ENCODE peak calls at places on chromosome 9, in four cellular contexts. Z is OCI-LY7, I is astrocyte of the spinal cord, E is ascending aorta. Y is an unnamed sample.
A peak's percentile ranks its signal among the peaks of the same experiment; 100 is the strongest.

GRCh38 chr9:134178781-134179551 is 14.6 kb upstream of the RNU6ATAC start:
- DNase-seq in I (peak; percentile 45), Z (no peak), E (no peak), Y (peak; percentile 91)

GRCh38 chr9:88537743-88538055 is 2.7 kb downstream of the NXNL2 start:
- DNase-seq in I (peak; percentile 85), Z (peak; percentile 2), E (peak; percentile 71), Y (peak; percentile 85)

GRCh38 chr9:8074645-8075044 is 275.1 kb upstream of the DMAC1 start:
- DNase-seq in I (no peak), Z (no peak), E (no peak), Y (no peak)

GRCh38 chr9:6845881-6846280 is 88.1 kb downstream of the KDM4C start:
- DNase-seq in E (no peak), Z (no peak), I (no peak), Y (no peak)

GRCh38 chr9:70480405-70480980 is 66.0 kb upstream of the KLF9 start:
- DNase-seq in Z (no peak), E (peak; percentile 70), I (peak; percentile 96), Y (peak; percentile 98)

GRCh38 chr9:34989946-34990635 is 546 bp downstream of the DNAJB5 start:
- DNase-seq in Z (peak; percentile 37), E (peak; percentile 54), I (peak; percentile 65), Y (peak; percentile 41)

GRCh38 chr9:107043886-107044285 is 180.9 kb downstream of the ZNF462 start:
- DNase-seq in E (no peak), I (no peak), Z (no peak), Y (no peak)

GRCh38 chr9:104142799-104143553 is 48.9 kb downstream of the SMC2 start:
- DNase-seq in I (no peak), Z (no peak), E (no peak), Y (no peak)

GRCh38 chr9:115261656-115262081 is 143.7 kb upstream of the TNC start:
- DNase-seq in Z (no peak), I (peak; percentile 10), E (no peak), Y (peak; percentile 75)

GRCh38 chr9:2241461-2241874 is 226.3 kb downstream of the SMARCA2 start:
- DNase-seq in Z (peak; percentile 20), I (peak; percentile 95), E (no peak), Y (peak; percentile 88)

GRCh38 chr9:2243666-2244555 is 228.8 kb downstream of the SMARCA2 start:
- DNase-seq in Z (no peak), E (no peak), I (no peak), Y (no peak)

GRCh38 chr9:2242778-2243395 is 227.7 kb downstream of the SMARCA2 start:
- DNase-seq in I (peak; percentile 15), Z (no peak), E (no peak), Y (peak; percentile 13)

GRCh38 chr9:2241875-2242741 is 227.0 kb downstream of the SMARCA2 start:
- DNase-seq in E (peak; percentile 23), Z (peak; percentile 89), I (peak; percentile 94), Y (peak; percentile 90)
- TF ChIP-seq CTCF in E (no peak), Z (no peak), I (no peak), Y (no peak)

GRCh38 chr9:72680593-72681317 is 159.3 kb downstream of the TMC1 start:
- DNase-seq in I (no peak), E (no peak), Z (no peak), Y (no peak)

GRCh38 chr9:72674961-72675360 is 153.6 kb downstream of the TMC1 start:
- DNase-seq in E (no peak), Z (no peak), I (no peak), Y (no peak)

GRCh38 chr9:72675586-72675985 is 154.2 kb downstream of the TMC1 start:
- DNase-seq in Z (no peak), I (peak; percentile 51), E (no peak), Y (peak; percentile 31)
- H3K4me3 ChIP-seq in Z (no peak overlapping the region), I (no peak overlapping the region), E (no peak overlapping the region), Y (no peak overlapping the region)

GRCh38 chr9:33165263-33166151 is 1.6 kb downstream of the B4GALT1 start:
- DNase-seq in I (peak; percentile 58), Z (peak; percentile 77), E (no peak), Y (peak; percentile 98)

GRCh38 chr9:33164138-33164809 is 2.9 kb downstream of the B4GALT1 start:
- DNase-seq in I (no peak), Z (peak; percentile 40), E (no peak), Y (peak; percentile 45)

GRCh38 chr9:33167949-33168535 is 906 bp upstream of the B4GALT1 start:
- DNase-seq in E (no peak), Z (peak; percentile 39), I (no peak), Y (no peak)

GRCh38 chr9:33167084-33167948 is at the start of gene B4GALT1:
- DNase-seq in I (peak; percentile 94), E (peak; percentile 82), Z (peak; percentile 95), Y (peak; percentile 91)

GRCh38 chr9:33166263-33167083 is 663 bp downstream of the B4GALT1 start:
- DNase-seq in E (no peak), I (no peak), Z (peak; percentile 35), Y (peak; percentile 45)
- TF ChIP-seq CTCF in E (no peak), I (no peak), Z (no peak), Y (no peak)

GRCh38 chr9:110767559-110768063 is 99.0 kb downstream of the MUSK start:
- DNase-seq in E (no peak), Z (no peak), I (peak; percentile 71), Y (peak; percentile 80)
- H3K4me3 ChIP-seq in E (no peak overlapping the region), Z (no peak overlapping the region), I (no peak overlapping the region), Y (no peak overlapping the region)

GRCh38 chr9:129885018-129885669 is 49.9 kb downstream of the USP20 start:
- DNase-seq in E (no peak), I (no peak), Z (peak; percentile 56), Y (no peak)
- TF ChIP-seq CTCF in E (no peak), I (peak; percentile 16), Z (peak; percentile 3), Y (peak; percentile 18)

DNA sequence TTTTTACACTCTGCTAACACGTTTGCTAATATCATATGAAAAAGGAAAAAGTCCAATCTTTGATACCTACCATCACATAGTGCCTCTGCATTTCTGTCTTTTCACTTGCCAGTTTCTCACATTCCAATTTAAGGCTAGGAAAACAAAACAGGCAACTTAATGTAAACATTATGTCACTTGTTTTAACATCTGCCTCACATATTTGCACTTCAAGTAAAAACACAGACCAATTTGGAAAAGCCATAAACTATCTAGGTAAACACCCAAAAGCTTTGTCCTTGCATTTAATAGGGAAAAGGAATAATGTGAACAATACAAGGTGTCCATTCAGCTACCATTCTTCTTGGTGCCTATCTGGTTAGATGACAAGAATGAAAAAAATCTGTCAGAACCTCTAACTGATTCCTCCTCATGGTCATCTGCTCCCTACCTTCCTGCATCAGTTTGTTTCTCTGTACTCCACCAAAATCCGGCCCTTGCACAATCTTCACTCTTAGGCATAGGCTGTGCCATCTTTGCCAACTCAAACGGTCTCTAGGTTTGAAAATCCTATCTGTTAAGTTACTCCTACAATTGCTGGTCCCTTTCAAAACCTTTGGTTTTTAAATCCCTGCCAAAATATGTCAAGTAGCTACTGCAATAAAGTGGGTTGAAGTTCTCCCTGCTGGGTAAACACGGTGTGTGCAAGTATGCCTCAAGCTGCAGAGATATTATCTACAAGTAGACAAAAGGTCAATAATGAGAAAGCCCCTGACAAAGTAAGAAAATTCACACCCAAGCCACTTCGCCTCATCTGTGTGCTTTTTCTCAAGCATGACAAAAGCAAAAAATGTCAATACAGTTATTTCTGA is 3.4 kb downstream of the TLE1 start:
- DNase-seq in E (no peak), Z (no peak), I (peak; percentile 56), Y (peak; percentile 42)
- H3K4me3 ChIP-seq in E (peak overlapping the region; percentile 80), Z (no peak overlapping the region), I (peak overlapping the region; percentile 88), Y (no peak overlapping the region)

DNA sequence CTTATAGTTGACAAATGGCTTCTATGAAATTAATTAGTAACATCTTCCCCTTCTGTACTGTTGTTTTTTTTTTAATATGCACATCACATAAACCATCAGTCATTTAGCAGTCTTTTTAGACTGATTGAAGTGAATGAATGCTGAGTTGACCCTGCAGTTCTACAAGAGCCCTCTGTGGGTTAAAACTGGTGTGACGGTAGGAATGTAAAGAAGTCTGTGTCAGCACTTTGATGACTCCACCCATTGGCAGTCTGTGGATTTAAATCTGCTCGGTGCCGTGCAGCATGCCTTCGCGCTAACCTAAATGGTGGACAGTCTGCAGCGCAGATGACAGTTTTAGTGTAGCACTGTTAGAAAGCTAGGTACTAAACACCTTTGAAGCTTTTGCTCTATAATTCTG is 3.1 kb downstream of the GTF3C4 start:
- DNase-seq in Z (peak; percentile 47), I (peak; percentile 41), E (no peak), Y (peak; percentile 66)
- TF ChIP-seq CTCF in Z (peak; percentile 46), I (no peak), E (no peak), Y (peak; percentile 37)

DNA sequence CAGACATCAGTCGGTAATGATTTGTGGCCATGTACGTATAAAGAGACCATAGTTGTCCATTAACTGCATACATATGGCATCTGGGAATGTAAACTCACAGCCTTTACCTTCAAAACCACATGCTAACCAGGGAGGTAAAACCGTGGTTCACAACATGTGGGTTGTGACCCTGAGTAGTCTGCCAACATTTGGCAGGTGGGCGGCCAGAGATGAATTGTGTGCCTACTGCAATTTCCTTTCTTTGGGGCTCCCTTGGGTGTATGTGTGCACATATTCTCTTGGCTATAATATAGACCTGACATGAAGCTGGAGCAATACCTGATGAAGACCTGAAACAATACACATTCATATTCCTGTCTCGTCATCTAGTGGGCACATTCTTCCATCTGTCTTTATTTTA is 396.0 kb downstream of the MLLT3 start:
- DNase-seq in Z (no peak), I (no peak), E (no peak), Y (no peak)
- H3K4me3 ChIP-seq in Z (no peak overlapping the region), I (no peak overlapping the region), E (no peak overlapping the region), Y (no peak overlapping the region)

GRCh38 chr9:21551401-21551800 is 69.3 kb upstream of the IFNE start:
- DNase-seq in I (no peak), E (no peak), Z (no peak), Y (no peak)

GRCh38 chr9:21549890-21550289 is 67.8 kb upstream of the IFNE start:
- DNase-seq in Z (no peak), E (no peak), I (no peak), Y (no peak)

GRCh38 chr9:21550392-21550791 is 68.3 kb upstream of the IFNE start:
- DNase-seq in Z (no peak), I (no peak), E (no peak), Y (no peak)

GRCh38 chr9:21546949-21547348 is 64.8 kb upstream of the IFNE start:
- DNase-seq in E (no peak), Z (no peak), I (no peak), Y (no peak)

GRCh38 chr9:21549251-21549765 is 67.2 kb upstream of the IFNE start:
- DNase-seq in I (peak; percentile 98), Z (no peak), E (no peak), Y (peak; percentile 99)
- TF ChIP-seq CTCF in I (no peak), Z (no peak), E (no peak), Y (no peak)

GRCh38 chr9:110446171-110446570 is 108.5 kb upstream of the TXNDC8 start:
- DNase-seq in Z (no peak), I (no peak), E (no peak), Y (peak; percentile 34)

GRCh38 chr9:110444911-110445310 is 107.2 kb upstream of the TXNDC8 start:
- DNase-seq in I (peak; percentile 81), E (no peak), Z (no peak), Y (peak; percentile 92)

GRCh38 chr9:110443878-110444245 is 106.2 kb upstream of the TXNDC8 start:
- DNase-seq in Z (no peak), I (no peak), E (no peak), Y (peak; percentile 90)

GRCh38 chr9:110440796-110441195 is 103.1 kb upstream of the TXNDC8 start:
- DNase-seq in E (no peak), I (no peak), Z (no peak), Y (peak; percentile 5)

GRCh38 chr9:110443146-110443877 is 105.6 kb upstream of the TXNDC8 start:
- DNase-seq in I (peak; percentile 63), E (no peak), Z (no peak), Y (peak; percentile 82)
- H3K4me3 ChIP-seq in I (no peak overlapping the region), E (no peak overlapping the region), Z (no peak overlapping the region), Y (no peak overlapping the region)